ENCODE peak calls at places on chromosomes 11 and 22, in eight cellular contexts. W is NB4, X is ovary, F is esophagus muscularis mucosa, R is sigmoid colon, C is lower leg skin, A is transverse colon, J is stomach. L is an unnamed sample.

GRCh38 chr11:71566081-71566620 is 788 bp downstream of the KRTAP5-10 start:
- DNase-seq in J (no peak), X (no peak), F (no peak), C (no peak), R (no peak), A (peak), W (no peak), L (no peak)

GRCh38 chr11:96906521-96906920 is 516.7 kb downstream of the JRKL start:
- DNase-seq in X (no peak), W (no peak), R (no peak), C (no peak), J (no peak), A (no peak), F (no peak), L (no peak)

GRCh38 chr22:35564975-35565867 is 24.6 kb downstream of the RASD2 start:
- DNase-seq in J (no peak), R (no peak), X (no peak), F (no peak), A (no peak), C (no peak), W (no peak), L (no peak)

GRCh38 chr11:79083346-79083745 is 357.5 kb downstream of the TENM4 start:
- DNase-seq in R (no peak), F (no peak), J (no peak), W (no peak), A (no peak), X (no peak), C (no peak), L (no peak)

GRCh38 chr11:100177651-100178050 is 509.4 kb upstream of the ARHGAP42 start:
- DNase-seq in A (no peak), J (no peak), W (no peak), X (no peak), R (no peak), F (no peak), C (no peak), L (no peak)

GRCh38 chr22:17368144-17368726 is 1.0 kb upstream of the CECR2 start:
- DNase-seq in X (no peak), C (no peak), F (no peak), R (peak), W (no peak), A (no peak), J (no peak), L (no peak)

GRCh38 chr22:41576877-41577276 is 12.8 kb downstream of the PMM1 start:
- DNase-seq in J (peak), X (no peak), A (peak), F (no peak), C (no peak), W (peak), R (no peak), L (peak)

GRCh38 chr11:97968071-97968470 is 1052.7 kb upstream of the CNTN5 start:
- DNase-seq in X (no peak), F (no peak), A (no peak), C (no peak), J (no peak), W (no peak), R (no peak), L (no peak)

GRCh38 chr11:57150454-57150917 is 31.3 kb upstream of the LRRC55 start:
- DNase-seq in X (no peak), A (no peak), J (no peak), R (no peak), W (no peak), C (no peak), F (no peak), L (peak)

GRCh38 chr11:40328890-40329617 is 1130.4 kb downstream of the LRRC4C start:
- DNase-seq in J (peak), F (no peak), C (peak), R (peak), X (no peak), A (peak), W (peak), L (no peak)

GRCh38 chr11:11279956-11280689 is 72.9 kb downstream of the CSNK2A3 start:
- DNase-seq in F (no peak), A (no peak), C (no peak), J (no peak), R (peak), X (no peak), W (no peak), L (no peak)

GRCh38 chr22:27868738-27869282 is 50.2 kb downstream of the PITPNB start:
- DNase-seq in W (no peak), X (no peak), R (no peak), A (no peak), J (no peak), F (no peak), C (no peak), L (no peak)

GRCh38 chr11:11396290-11397042 is 43.4 kb upstream of the CSNK2A3 start:
- DNase-seq in W (no peak), J (no peak), X (no peak), A (no peak), R (no peak), F (no peak), C (no peak), L (no peak)

GRCh38 chr11:123145661-123146060 is 49.4 kb downstream of the CLMP start:
- DNase-seq in C (no peak), A (no peak), X (no peak), W (no peak), R (no peak), J (no peak), F (no peak), L (no peak)

GRCh38 chr22:22201185-22201924 is 43.2 kb upstream of the VPREB1 start:
- DNase-seq in W (peak), R (peak), F (no peak), X (no peak), J (peak), A (peak), C (no peak), L (peak)

GRCh38 chr11:78840623-78841022 is 266.0 kb upstream of the NARS2 start:
- DNase-seq in J (no peak), F (no peak), C (peak), X (no peak), R (peak), A (no peak), W (no peak), L (no peak)

GRCh38 chr11:77093056-77093891 is 9.4 kb upstream of the OMP start:
- DNase-seq in A (no peak), J (no peak), X (peak), C (no peak), R (peak), W (no peak), F (no peak), L (no peak)

GRCh38 chr11:69637956-69638871 is 2.7 kb upstream of the CCND1 start:
- DNase-seq in R (peak), C (no peak), F (no peak), W (peak), A (peak), X (no peak), J (peak), L (no peak)

GRCh38 chr11:117143390-117143789 is 697 bp upstream of the PAFAH1B2 start:
- DNase-seq in X (peak), W (peak), J (peak), A (peak), C (peak), F (no peak), R (peak), L (peak)

GRCh38 chr11:126676536-126676935 is 321.1 kb downstream of the ST3GAL4 start:
- DNase-seq in F (no peak), A (no peak), R (no peak), X (no peak), W (no peak), C (no peak), J (no peak), L (no peak)

GRCh38 chr11:19673924-19674390 is 38.7 kb upstream of the NAV2 start:
- DNase-seq in J (no peak), F (peak), W (peak), C (peak), R (peak), A (peak), X (peak), L (no peak)

GRCh38 chr11:47394322-47395224 is 13.8 kb upstream of the SLC39A13 start:
- DNase-seq in A (peak), J (peak), C (peak), F (no peak), W (peak), R (peak), X (no peak), L (peak)

GRCh38 chr11:20026629-20027545 is 133.4 kb downstream of the DBX1 start:
- DNase-seq in F (no peak), C (no peak), A (no peak), X (peak), W (no peak), J (peak), R (no peak), L (no peak)

GRCh38 chr11:120881591-120881990 is 142.3 kb upstream of the TBCEL start:
- DNase-seq in W (no peak), R (no peak), C (no peak), A (no peak), F (no peak), J (no peak), X (no peak), L (no peak)

GRCh38 chr11:11463397-11463796 is 110.3 kb upstream of the CSNK2A3 start:
- DNase-seq in A (no peak), R (no peak), F (no peak), J (no peak), C (no peak), W (peak), X (no peak), L (no peak)

GRCh38 chr11:120112174-120112796 is 25.6 kb downstream of the TRIM29 start:
- DNase-seq in A (no peak), J (no peak), X (no peak), R (no peak), F (no peak), C (no peak), W (no peak), L (no peak)

GRCh38 chr11:35614949-35615569 is 3.2 kb upstream of the FJX1 start:
- DNase-seq in C (no peak), J (no peak), A (no peak), F (no peak), W (no peak), R (no peak), X (no peak), L (no peak)

GRCh38 chr22:40670058-40670457 is 9.2 kb upstream of the MCHR1 start:
- DNase-seq in W (no peak), J (no peak), X (no peak), C (no peak), A (no peak), F (no peak), R (no peak), L (no peak)

GRCh38 chr22:46237453-46238158 is 12.5 kb downstream of the CDPF1 start:
- DNase-seq in J (no peak), X (no peak), F (no peak), R (no peak), W (no peak), C (no peak), A (no peak), L (peak)

GRCh38 chr22:36823177-36823839 is 6.5 kb upstream of the PVALB start:
- DNase-seq in C (no peak), W (no peak), A (no peak), X (no peak), R (no peak), J (no peak), F (no peak), L (no peak)

GRCh38 chr11:73818838-73819237 is 31.2 kb downstream of the MRPL48 start:
- DNase-seq in J (no peak), W (no peak), A (no peak), F (no peak), X (no peak), R (no peak), C (no peak), L (no peak)

GRCh38 chr11:95016133-95016532 is 8.9 kb upstream of the KDM4E start:
- DNase-seq in X (no peak), R (no peak), F (no peak), J (no peak), W (no peak), C (no peak), A (no peak), L (no peak)

GRCh38 chr22:20212754-20213699 is 55.1 kb downstream of the RTN4R start:
- DNase-seq in W (no peak), A (no peak), X (no peak), J (no peak), R (no peak), F (no peak), C (no peak), L (no peak)

GRCh38 chr22:24601217-24602104 is 1.5 kb upstream of the GGT1 start:
- DNase-seq in A (peak), R (no peak), F (no peak), C (no peak), X (peak), W (peak), J (peak), L (peak)

GRCh38 chr22:25013634-25014033 is 61.1 kb downstream of the KIAA1671 start:
- DNase-seq in X (no peak), W (no peak), A (peak), F (no peak), J (no peak), R (no peak), C (no peak), L (no peak)

GRCh38 chr11:44421090-44421675 is 111.2 kb upstream of the ALX4 start:
- DNase-seq in A (no peak), W (no peak), X (no peak), C (no peak), J (no peak), R (no peak), F (no peak), L (no peak)
- TF ChIP-seq POLR2A in A (no peak), W (no peak), X (no peak), C (no peak), J (no peak), R (no peak), F (no peak), L (no peak)

DNA sequence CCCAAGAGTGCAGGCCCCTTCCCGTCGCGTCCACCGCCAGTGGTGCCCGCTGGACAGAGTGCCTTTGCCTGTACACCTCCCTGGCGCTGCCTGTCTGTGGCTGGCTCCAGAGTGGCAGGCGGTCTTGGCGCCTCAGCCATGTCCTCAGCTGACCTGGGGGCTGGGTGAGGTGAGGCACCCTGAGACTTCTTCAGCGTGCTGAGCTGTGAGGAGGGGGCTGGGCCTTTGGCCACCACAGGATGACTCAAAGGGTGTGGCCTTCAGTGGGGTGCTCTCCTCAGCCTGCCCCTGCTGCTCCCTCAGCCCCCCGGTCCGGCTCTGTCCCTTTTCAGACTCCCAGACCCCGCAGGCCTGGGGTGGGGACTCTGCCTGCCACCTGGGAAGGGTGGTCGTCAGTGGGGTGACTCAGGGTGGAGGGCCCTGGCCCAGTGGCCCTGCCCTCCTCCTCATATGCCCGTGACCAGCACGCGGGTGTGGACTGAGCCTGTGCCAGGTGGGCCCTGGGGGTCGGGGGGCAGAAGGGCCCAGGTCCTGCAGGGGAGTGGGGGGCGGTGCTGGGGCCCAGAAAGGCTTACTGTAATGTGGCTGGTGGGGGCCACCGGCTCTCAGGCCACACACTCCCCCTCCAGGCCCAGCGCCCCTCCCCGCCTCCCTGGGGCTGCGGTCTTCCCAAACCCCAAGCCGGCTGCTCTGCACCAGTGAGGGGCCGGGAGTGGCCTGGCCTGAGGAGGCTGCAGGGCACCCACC is 15.9 kb downstream of the CRELD2 start:
- DNase-seq in X (peak), A (peak), W (peak), C (no peak), F (no peak), J (peak), R (peak), L (no peak)
- TF ChIP-seq POLR2A in X (no peak), A (no peak), W (no peak), C (no peak), F (peak), J (no peak), R (no peak), L (no peak)

GRCh38 chr11:393219-394033 is 583 bp upstream of the PKP3 start:
- DNase-seq in F (no peak), R (no peak), J (peak), A (peak), W (peak), X (no peak), C (peak), L (peak)
- TF ChIP-seq POLR2A in F (no peak), R (no peak), J (no peak), A (no peak), W (no peak), X (no peak), C (no peak), L (no peak)

GRCh38 chr11:4569075-4569474 is 12.5 kb upstream of the OR52I2 start:
- DNase-seq in C (no peak), A (no peak), W (no peak), F (no peak), X (no peak), J (no peak), R (no peak), L (no peak)

GRCh38 chr11:4559527-4560440 is 14.8 kb downstream of the OR52M1 start:
- DNase-seq in A (no peak), X (no peak), R (no peak), F (no peak), C (no peak), W (no peak), J (no peak), L (no peak)

GRCh38 chr11:4560462-4560861 is 15.5 kb downstream of the OR52M1 start:
- DNase-seq in F (no peak), A (no peak), X (no peak), J (no peak), C (no peak), W (no peak), R (no peak), L (no peak)

GRCh38 chr11:4565371-4565770 is 16.2 kb upstream of the OR52I2 start:
- DNase-seq in J (no peak), R (no peak), C (no peak), A (no peak), F (no peak), X (no peak), W (no peak), L (no peak)
- TF ChIP-seq POLR2A in J (no peak), R (no peak), C (no peak), A (no peak), F (no peak), X (no peak), W (no peak), L (no peak)

DNA sequence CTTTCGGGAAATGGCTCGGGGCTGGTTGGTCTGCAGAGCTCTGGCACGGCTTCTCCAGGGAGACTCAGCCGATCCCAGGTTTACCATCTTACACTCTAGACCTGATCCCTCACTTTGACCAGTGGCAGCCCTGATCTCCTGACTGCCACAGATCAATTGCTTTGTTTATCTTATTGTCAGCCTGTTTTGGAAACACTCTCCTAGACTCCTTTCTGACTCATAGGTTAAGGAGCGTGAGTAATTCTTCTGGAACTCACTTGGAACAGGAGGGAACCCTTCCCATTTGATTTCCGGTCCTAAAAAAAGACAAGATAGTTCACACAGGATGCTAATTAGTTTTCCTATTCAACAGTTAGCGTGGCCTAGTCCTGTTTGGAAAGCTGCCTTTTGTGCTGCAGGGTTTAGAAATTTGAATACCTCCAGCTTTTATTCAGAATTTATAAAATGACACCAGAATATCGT is 16.0 kb upstream of the BMAL1 start:
- DNase-seq in R (no peak), X (no peak), J (no peak), A (no peak), F (peak), W (no peak), C (peak), L (no peak)
- TF ChIP-seq POLR2A in R (no peak), X (no peak), J (no peak), A (no peak), F (no peak), W (no peak), C (no peak), L (no peak)

GRCh38 chr11:46361283-46362145 is 14.3 kb downstream of the DGKZ start:
- DNase-seq in X (peak), A (peak), R (peak), F (no peak), J (no peak), W (peak), C (no peak), L (peak)

GRCh38 chr11:46363455-46363920 is 16.2 kb downstream of the DGKZ start:
- DNase-seq in X (no peak), C (no peak), R (no peak), F (no peak), W (peak), A (no peak), J (no peak), L (no peak)

GRCh38 chr11:46362146-46363030 is 15.1 kb downstream of the DGKZ start:
- DNase-seq in F (no peak), R (no peak), W (peak), X (no peak), J (no peak), A (no peak), C (no peak), L (no peak)

GRCh38 chr11:46364056-46364455 is 16.8 kb downstream of the DGKZ start:
- DNase-seq in W (no peak), J (no peak), A (no peak), R (no peak), X (no peak), C (no peak), F (no peak), L (no peak)

DNA sequence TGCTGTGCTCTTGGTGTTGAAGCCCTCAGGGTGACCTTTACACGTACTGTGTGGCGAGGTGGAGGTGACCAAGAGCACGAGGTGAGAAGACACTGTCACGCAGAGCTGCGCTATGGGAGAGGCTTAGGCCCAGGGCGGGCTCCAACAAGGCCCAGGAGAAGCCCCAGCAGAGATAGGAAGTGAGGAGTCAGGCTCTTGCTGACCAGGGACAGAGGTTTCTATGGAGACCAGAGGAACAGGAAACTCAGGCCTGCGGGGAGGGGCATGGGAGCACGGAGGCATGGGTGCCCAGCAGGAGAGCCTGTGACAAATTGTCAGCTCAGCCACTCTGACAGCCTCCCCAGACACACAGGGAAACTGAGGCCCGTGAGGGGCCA is 15.8 kb downstream of the DGKZ start:
- DNase-seq in F (no peak), W (peak), R (no peak), X (no peak), J (peak), C (peak), A (no peak), L (no peak)
- TF ChIP-seq POLR2A in F (no peak), W (no peak), R (no peak), X (no peak), J (no peak), C (no peak), A (no peak), L (no peak)